ENCODE peak calls at places on chromosomes 7 and 10, in nine cellular contexts. H is heart left ventricle, R is BJ, O is left ventricle myocardium inferior, U is lower leg skin, F is OCI-LY7, B is glutamatergic neuron, Z is cardiac fibroblast, X is WERI-Rb-1. S is an unnamed sample.
A peak's percentile ranks its signal among the peaks of the same experiment; 100 is the strongest.

GRCh38 chr7:100000239-100000638 is 15.2 kb upstream of the ZKSCAN1 start:
- DNase-seq in O (no peak), B (no peak), U (no peak), Z (no peak), H (no peak), R (no peak), F (no peak), X (no peak), S (no peak)

GRCh38 chr10:48604408-48605263 is at the start of gene ARHGAP22:
- DNase-seq in F (no peak), U (peak; percentile 23), R (no peak), X (peak; percentile 62), H (peak; percentile 82), B (peak; percentile 56), Z (peak; percentile 58), O (peak; percentile 75), S (peak; percentile 51)

GRCh38 chr10:59177031-59177861 is 803 bp downstream of the PHYHIPL start:
- DNase-seq in R (peak; percentile 17), B (peak; percentile 53), H (no peak), Z (peak; percentile 91), O (no peak), X (peak; percentile 63), F (no peak), U (no peak), S (peak; percentile 56)

GRCh38 chr10:88651131-88651541 is 13.1 kb upstream of the LIPF start:
- DNase-seq in X (no peak), F (no peak), R (peak; percentile 71), H (no peak), B (no peak), U (no peak), O (no peak), Z (peak; percentile 94), S (peak; percentile 80)

GRCh38 chr7:48139461-48139860 is 31.8 kb upstream of the ABCA13 start:
- DNase-seq in R (no peak), O (no peak), B (no peak), U (no peak), F (no peak), Z (peak; percentile 57), H (no peak), X (no peak), S (peak; percentile 24)

GRCh38 chr7:121561717-121562116 is 165.6 kb upstream of the FAM3C start:
- DNase-seq in H (no peak), R (no peak), F (no peak), O (no peak), Z (peak; percentile 34), B (no peak), U (no peak), X (no peak), S (peak; percentile 21)

GRCh38 chr10:52617346-52617745 is 155.2 kb downstream of the MBL2 start:
- DNase-seq in H (no peak), F (no peak), X (no peak), U (no peak), O (no peak), R (no peak), Z (peak; percentile 30), B (no peak), S (no peak)

GRCh38 chr10:92238586-92239098 is 52.2 kb downstream of the CPEB3 start:
- DNase-seq in O (no peak), H (no peak), U (peak; percentile 80), Z (peak; percentile 86), B (no peak), R (peak; percentile 38), F (no peak), X (no peak), S (peak; percentile 92)

GRCh38 chr7:159031135-159031701 is 113.4 kb downstream of the VIPR2 start:
- DNase-seq in X (peak; percentile 28), R (no peak), H (peak; percentile 87), U (no peak), B (peak; percentile 56), F (no peak), Z (no peak), O (peak; percentile 78), S (no peak)

GRCh38 chr10:10515479-10516204 is 502.0 kb upstream of the CELF2 start:
- DNase-seq in X (no peak), Z (peak; percentile 49), B (no peak), R (no peak), U (peak; percentile 17), H (no peak), O (no peak), F (no peak), S (peak; percentile 39)

GRCh38 chr7:75987805-75988630 is 6.4 kb downstream of the TMEM120A start:
- DNase-seq in U (no peak), F (no peak), O (no peak), B (no peak), Z (no peak), H (no peak), X (no peak), R (no peak), S (no peak)

GRCh38 chr7:108450160-108450559 is 6.1 kb downstream of the NRCAM start:
- DNase-seq in O (no peak), R (no peak), U (no peak), X (no peak), B (no peak), F (no peak), Z (no peak), H (no peak), S (no peak)

GRCh38 chr10:113007343-113007771 is 57.3 kb downstream of the TCF7L2 start:
- DNase-seq in R (no peak), O (no peak), F (peak; percentile 34), U (no peak), H (no peak), Z (no peak), B (no peak), X (no peak), S (no peak)
- TF ChIP-seq CTCF in R (no peak), O (no peak), F (no peak), U (no peak), H (no peak), Z (no peak), B (no peak), X (no peak), S (no peak)

DNA sequence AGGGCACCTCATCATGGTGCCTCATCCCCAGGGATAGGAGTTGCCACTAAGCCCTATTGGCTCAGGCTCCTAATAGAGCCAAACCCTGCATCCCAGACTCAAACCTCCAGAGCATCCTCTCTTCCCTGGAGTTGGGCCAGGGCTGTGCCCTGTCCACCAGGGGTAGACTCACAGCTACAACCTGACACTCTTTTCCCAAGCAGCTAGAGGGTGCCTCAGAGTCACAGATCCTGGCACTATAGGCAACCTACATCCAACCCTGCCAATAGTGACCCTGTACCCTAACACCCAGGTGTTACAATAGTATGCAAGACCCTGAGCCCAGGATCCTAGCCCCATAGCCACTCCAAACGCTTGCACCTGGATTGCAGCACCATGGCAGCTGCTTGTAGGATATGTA is 64.0 kb upstream of the PLA2G12B start:
- DNase-seq in U (no peak), X (no peak), O (no peak), R (no peak), H (no peak), B (no peak), Z (no peak), F (no peak), S (no peak)
- TF ChIP-seq CTCF in U (no peak), X (no peak), O (no peak), R (no peak), H (no peak), B (no peak), Z (no peak), F (no peak), S (no peak)

GRCh38 chr10:3224241-3224640 is 51.7 kb upstream of the PITRM1 start:
- DNase-seq in R (no peak), Z (no peak), B (no peak), O (no peak), F (no peak), H (no peak), X (no peak), U (no peak), S (no peak)

GRCh38 chr10:3217853-3218252 is 45.3 kb upstream of the PITRM1 start:
- DNase-seq in B (no peak), Z (no peak), R (no peak), F (no peak), U (no peak), H (no peak), X (no peak), O (no peak), S (no peak)

GRCh38 chr10:3220853-3221252 is 48.3 kb upstream of the PITRM1 start:
- DNase-seq in U (no peak), X (no peak), Z (peak; percentile 82), O (no peak), B (no peak), F (no peak), R (no peak), H (no peak), S (peak; percentile 8)

GRCh38 chr10:3225589-3225988 is 53.0 kb upstream of the PITRM1 start:
- DNase-seq in F (no peak), U (no peak), B (no peak), O (no peak), H (no peak), X (no peak), Z (peak; percentile 78), R (peak; percentile 38), S (peak; percentile 35)

GRCh38 chr10:3222068-3222467 is 49.5 kb upstream of the PITRM1 start:
- DNase-seq in H (no peak), U (no peak), B (no peak), Z (peak; percentile 68), F (no peak), O (no peak), R (no peak), X (no peak), S (peak; percentile 19)
- TF ChIP-seq CTCF in H (no peak), U (no peak), B (no peak), Z (peak; percentile 26), F (peak; percentile 40), O (peak; percentile 15), R (no peak), X (no peak), S (no peak)

DNA sequence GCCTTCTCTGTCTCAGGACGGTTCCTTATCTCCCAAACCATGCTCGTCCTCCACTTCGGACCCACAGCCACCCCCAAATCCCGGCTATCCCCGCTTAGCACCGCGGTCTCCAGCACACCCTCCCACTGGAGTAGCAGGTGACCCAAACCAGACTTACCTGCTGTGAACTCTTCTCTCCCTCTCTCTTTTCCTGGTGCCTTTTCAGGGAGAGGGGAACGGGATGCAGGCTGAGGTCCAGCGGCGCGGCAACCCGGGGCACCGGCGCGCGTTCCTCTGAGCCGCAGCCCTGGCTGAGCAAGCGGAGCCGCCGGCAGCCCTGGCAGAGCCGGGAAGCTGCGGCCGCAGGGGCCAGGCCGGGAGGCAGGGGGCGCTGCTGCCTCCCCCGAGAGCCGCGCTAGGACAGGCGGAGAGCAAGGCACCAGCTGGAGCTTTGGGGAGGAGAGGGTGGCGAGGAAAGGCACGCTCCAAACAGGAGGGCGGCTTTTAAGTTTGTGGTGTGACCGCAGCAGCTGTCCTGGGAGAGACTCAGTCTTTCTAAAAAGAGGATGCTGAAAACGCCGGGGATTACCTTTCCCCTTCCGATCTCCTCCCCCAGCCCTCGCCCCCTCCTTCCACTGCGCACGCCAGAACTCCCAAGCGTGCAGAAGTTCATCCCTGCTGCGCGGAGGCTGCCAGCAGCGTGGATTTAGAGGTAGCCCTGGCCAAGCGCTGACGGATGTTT is at the start of gene SEMA3D:
- DNase-seq in B (peak; percentile 93), Z (peak; percentile 81), R (no peak), F (no peak), O (peak; percentile 51), U (peak; percentile 61), X (peak; percentile 77), H (peak; percentile 79), S (peak; percentile 47)
- TF ChIP-seq CTCF in B (peak; percentile 86), Z (peak; percentile 68), R (peak; percentile 84), F (peak; percentile 46), O (peak; percentile 81), U (no peak), X (peak; percentile 91), H (peak; percentile 74), S (peak; percentile 59)